ENCODE peak calls at places on chromosomes 12 and 14, in five cellular contexts. M is IMR-90, C is HFFc6, Y is neural progenitor cell, A is HCT116. T is an unnamed sample.

GRCh38 chr12:20458011-20458410 is 89.7 kb downstream of the PDE3A start:
- DNase-seq in M (no peak), C (no peak), Y (no peak), A (no peak), T (no peak)

GRCh38 chr14:61470261-61470953 is 149.0 kb downstream of the PRKCH start:
- DNase-seq in M (peak; percentile 98), C (peak; percentile 89), Y (peak; percentile 63), A (no peak), T (peak; percentile 90)

GRCh38 chr12:3604750-3605638 is 114.0 kb downstream of the PRMT8 start:
- DNase-seq in M (no peak), C (no peak), Y (peak; percentile 39), A (no peak), T (no peak)

GRCh38 chr14:61934385-61934784 is 172.2 kb downstream of the SNAPC1 start:
- DNase-seq in M (peak; percentile 99), C (peak; percentile 98), Y (no peak), A (no peak), T (peak; percentile 94)

GRCh38 chr12:68809190-68810026 is 1.4 kb downstream of the MDM2 start:
- DNase-seq in M (no peak), C (no peak), Y (no peak), A (no peak), T (no peak)

GRCh38 chr12:50572275-50572674 is 67.5 kb downstream of the DIP2B start:
- DNase-seq in M (peak; percentile 89), C (peak; percentile 80), Y (no peak), A (no peak), T (peak; percentile 72)

GRCh38 chr12:88393017-88393767 is 187.1 kb downstream of the KITLG start:
- DNase-seq in M (peak; percentile 35), C (no peak), Y (peak; percentile 40), A (peak; percentile 27), T (no peak)

GRCh38 chr12:119180380-119181040 is 1.8 kb downstream of the HSPB8 start:
- DNase-seq in M (peak; percentile 66), C (peak; percentile 42), Y (no peak), A (no peak), T (no peak)

GRCh38 chr14:23364604-23365352 is at the start of gene EFS:
- DNase-seq in M (peak; percentile 18), C (no peak), Y (peak; percentile 85), A (no peak), T (no peak)

GRCh38 chr12:102824218-102824835 is 92.7 kb downstream of the PAH start:
- DNase-seq in M (peak; percentile 2), C (no peak), Y (peak; percentile 94), A (no peak), T (no peak)

GRCh38 chr14:103966631-103967030 is 24.3 kb upstream of the RD3L start:
- DNase-seq in M (no peak), C (no peak), Y (no peak), A (no peak), T (no peak)

GRCh38 chr14:65585216-65585615 is 172.7 kb downstream of the FUT8 start:
- DNase-seq in M (no peak), C (no peak), Y (no peak), A (no peak), T (no peak)

GRCh38 chr14:25069889-25070288 is 19.9 kb upstream of the STXBP6 start:
- DNase-seq in M (no peak), C (no peak), Y (no peak), A (no peak), T (no peak)

GRCh38 chr12:54000774-54001114 is 783 bp downstream of the HOXC9 start:
- DNase-seq in M (no peak), C (no peak), Y (no peak), A (no peak), T (no peak)

GRCh38 chr12:110688446-110689001 is 391 bp downstream of the HVCN1 start:
- DNase-seq in M (no peak), C (no peak), Y (peak; percentile 36), A (no peak), T (no peak)

GRCh38 chr14:104724981-104725771 is 1.1 kb downstream of the ADSS1 start:
- DNase-seq in M (no peak), C (peak; percentile 21), Y (peak; percentile 63), A (no peak), T (no peak)

GRCh38 chr12:9794484-9795063 is 32.7 kb upstream of the KLRF1 start:
- DNase-seq in M (no peak), C (no peak), Y (no peak), A (no peak), T (no peak)

GRCh38 chr14:102096569-102097188 is 9.8 kb upstream of the HSP90AA1 start:
- DNase-seq in M (peak; percentile 74), C (peak; percentile 58), Y (peak; percentile 88), A (peak; percentile 50), T (no peak)

GRCh38 chr14:99190696-99191662 is 81.0 kb downstream of the BCL11B start:
- DNase-seq in M (no peak), C (no peak), Y (no peak), A (no peak), T (no peak)

GRCh38 chr14:67240168-67240932 is 885 bp upstream of the PALS1 start:
- DNase-seq in M (peak; percentile 11), C (peak; percentile 45), Y (peak; percentile 28), A (no peak), T (no peak)

GRCh38 chr12:40505327-40505726 is 186.9 kb upstream of the CNTN1 start:
- DNase-seq in M (no peak), C (no peak), Y (no peak), A (no peak), T (no peak)

GRCh38 chr14:34946699-34947098 is 36.1 kb upstream of the SRP54 start:
- DNase-seq in M (no peak), C (no peak), Y (no peak), A (no peak), T (no peak)

GRCh38 chr14:51482112-51482511 is 169.6 kb upstream of the FRMD6 start:
- DNase-seq in M (no peak), C (no peak), Y (no peak), A (no peak), T (no peak)

DNA sequence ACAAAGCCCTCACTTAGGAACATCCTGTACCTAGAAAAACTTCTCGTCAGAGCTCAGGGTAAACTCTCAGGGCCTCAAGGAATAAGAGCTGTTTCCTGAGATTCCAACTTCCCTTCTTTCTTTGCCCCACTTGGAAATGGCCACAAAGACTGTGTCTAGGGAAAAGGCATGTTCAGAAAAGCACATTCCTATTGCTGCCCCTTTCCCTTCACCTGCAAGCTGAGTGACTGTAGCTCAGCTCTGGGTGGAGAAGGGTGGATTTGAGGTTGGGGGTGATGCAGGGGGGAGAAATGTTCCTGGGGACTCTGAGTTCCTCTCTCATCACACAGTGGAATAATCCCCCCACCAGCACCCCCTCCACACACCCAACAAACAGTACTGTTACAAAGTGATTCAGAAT is 6.8 kb downstream of the ENDOU start:
- DNase-seq in M (no peak), C (no peak), Y (no peak), A (no peak), T (no peak)
- TF ChIP-seq CTCF in M (no peak), C (no peak), Y (no peak), A (no peak), T (no peak)

GRCh38 chr14:69879175-69880047 is at the start of gene SMOC1:
- DNase-seq in M (peak; percentile 79), C (no peak), Y (peak; percentile 95), A (no peak), T (no peak)

GRCh38 chr14:69877492-69877891 is 1.7 kb upstream of the SMOC1 start:
- DNase-seq in M (peak; percentile 74), C (no peak), Y (peak; percentile 65), A (peak; percentile 29), T (no peak)

GRCh38 chr14:69878251-69878650 is 965 bp upstream of the SMOC1 start:
- DNase-seq in M (no peak), C (no peak), Y (peak; percentile 16), A (no peak), T (no peak)

GRCh38 chr14:69876221-69876847 is 2.9 kb upstream of the SMOC1 start:
- DNase-seq in M (no peak), C (no peak), Y (no peak), A (no peak), T (no peak)

DNA sequence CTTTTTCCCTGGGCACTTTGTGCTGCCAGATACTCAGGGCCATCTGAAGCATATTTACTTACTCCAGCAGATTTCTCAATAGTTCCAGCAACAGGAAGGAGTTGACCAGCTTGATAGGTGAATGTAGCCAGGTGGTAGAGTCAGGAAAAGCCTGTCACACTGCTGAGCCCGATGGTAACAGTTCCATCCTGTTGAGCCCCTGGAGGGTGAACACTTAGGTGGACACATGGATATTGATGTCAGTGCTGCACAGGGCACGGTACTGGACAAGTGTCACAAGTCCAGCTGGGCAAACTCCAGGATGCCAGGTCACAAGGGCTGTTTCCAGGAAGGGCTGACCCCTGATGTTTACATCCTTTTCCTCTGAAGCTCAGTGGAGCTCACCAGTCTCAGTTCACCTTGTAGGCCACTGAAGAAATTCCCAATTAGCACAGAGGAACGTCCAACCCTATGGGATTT is 2.3 kb upstream of the SMOC1 start:
- DNase-seq in M (no peak), C (no peak), Y (no peak), A (no peak), T (no peak)
- TF ChIP-seq CTCF in M (no peak), C (no peak), Y (no peak), A (no peak), T (no peak)

DNA sequence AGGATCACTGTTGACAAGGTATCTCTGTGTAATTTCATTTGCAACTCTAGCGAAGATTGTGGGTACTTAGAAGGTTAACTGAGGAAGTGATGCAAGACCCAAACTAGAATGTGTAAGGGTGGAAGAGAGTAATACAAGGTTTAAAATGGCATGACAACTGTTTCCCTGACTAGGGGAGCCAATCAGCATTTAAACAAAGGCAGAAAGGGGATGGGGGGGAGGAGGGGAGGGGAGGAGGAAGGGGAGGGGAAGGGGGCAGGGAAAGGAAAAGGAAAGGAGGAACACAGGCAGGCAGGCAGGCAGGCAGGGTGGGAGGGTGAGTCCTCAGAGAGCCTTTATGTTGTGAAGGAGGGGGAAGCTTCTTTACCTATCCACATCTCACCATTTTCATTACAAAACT is 31.1 kb downstream of the NRDE2 start:
- DNase-seq in M (peak; percentile 24), C (no peak), Y (no peak), A (no peak), T (no peak)
- TF ChIP-seq CTCF in M (no peak), C (no peak), Y (no peak), A (no peak), T (no peak)

GRCh38 chr12:108525681-108526080 is 10.6 kb downstream of the FICD start:
- DNase-seq in M (peak; percentile 86), C (peak; percentile 82), Y (no peak), A (no peak), T (no peak)
- TF ChIP-seq CTCF in M (no peak), C (no peak), Y (no peak), A (no peak), T (no peak)

T was measured in AG04449.